ENCODE peak calls at places on chromosomes 16 and 17, in seven cellular contexts. O is hippocampal formation, C is KBM-7, V is left lobe of liver, X is type B pancreatic cell, P is fibroblast of mammary gland, D is aorta. J is an unnamed sample.

GRCh38 chr17:49361129-49361901 is 735 bp downstream of the ZNF652 start:
- DNase-seq in V (peak), D (peak), O (peak), P (peak), X (peak), C (peak), J (peak)

GRCh38 chr17:28889996-28890395 is 7.5 kb downstream of the FLOT2 start:
- DNase-seq in P (no peak), V (no peak), X (no peak), D (no peak), C (peak), O (no peak), J (no peak)

GRCh38 chr17:68314916-68315535 is 23.7 kb downstream of the ARSG start:
- DNase-seq in O (no peak), C (peak), V (no peak), X (no peak), P (no peak), D (no peak), J (peak)

GRCh38 chr17:64297467-64298088 is 34.5 kb upstream of the TEX2 start:
- DNase-seq in D (no peak), P (no peak), V (no peak), C (no peak), X (no peak), O (no peak), J (no peak)

GRCh38 chr17:628507-628941 is 86.1 kb downstream of the VPS53 start:
- DNase-seq in X (no peak), V (peak), O (no peak), D (no peak), C (no peak), P (peak), J (peak)

GRCh38 chr16:892536-893255 is 78.1 kb downstream of the LMF1 start:
- DNase-seq in V (no peak), D (no peak), O (no peak), X (no peak), P (no peak), C (no peak), J (no peak)

GRCh38 chr16:79758615-79759346 is 158.2 kb upstream of the MAF start:
- DNase-seq in P (no peak), V (no peak), D (no peak), O (no peak), C (no peak), X (no peak), J (no peak)

GRCh38 chr17:47368262-47368661 is 44.5 kb downstream of the EFCAB13 start:
- DNase-seq in D (no peak), X (no peak), O (no peak), C (no peak), P (no peak), V (no peak), J (no peak)

GRCh38 chr16:28835864-28836760 is 10.0 kb downstream of the TUFM start:
- DNase-seq in V (no peak), C (no peak), X (no peak), O (no peak), D (no peak), P (no peak), J (no peak)

GRCh38 chr17:83183150-83183820 is 103.9 kb downstream of the METRNL start:
- DNase-seq in O (no peak), C (no peak), P (no peak), D (peak), V (peak), X (peak), J (no peak)

GRCh38 chr16:86554917-86555762 is at the start of gene MTHFSD:
- DNase-seq in X (peak), O (peak), D (peak), P (peak), C (peak), V (peak), J (peak)

GRCh38 chr17:40553694-40554534 is 11.4 kb downstream of the CCR7 start:
- DNase-seq in D (peak), O (peak), P (peak), V (peak), C (no peak), X (peak), J (no peak)